ENCODE peak calls at places on chromosome 4, in seven cellular contexts. One of them, this sample, is unnamed.

GRCh38 chr4:26238782-26239647 is 81.8 kb upstream of the RBPJ start:
- DNase-seq in NT2/D1: no peak
- DNase-seq in H54: no peak
- DNase-seq in stimulated activated CD8-positive, alpha-beta memory T cell treated with anti-CD3 and anti-CD28 coated beads, Interleukin-15, amount 100 ng/mL, for 1 hour: no peak
- DNase-seq in activated T-helper 2 cell treated with anti-CD3 and anti-CD28 coated beads, Interferon-gamma antibody, Interleukin-2, Interleukin-4, amounts not matched to agents 10 μg/mL and 5 μg/mL and 100 μg/mL, durations not matched to agents 14 hours and 24 hours and 36 hours: no peak
- DNase-seq in AG09319: peak
- DNase-seq in cerebellar cortex: peak
- DNase-seq in this sample: peak

GRCh38 chr4:41454393-41454792 is 83.6 kb upstream of the LIMCH1 start:
- DNase-seq in cerebellar cortex: no peak
- DNase-seq in H54: no peak
- DNase-seq in activated T-helper 2 cell treated with anti-CD3 and anti-CD28 coated beads, Interferon-gamma antibody, Interleukin-2, Interleukin-4, amounts not matched to agents 10 μg/mL and 5 μg/mL and 100 μg/mL, durations not matched to agents 14 hours and 24 hours and 36 hours: no peak
- DNase-seq in stimulated activated CD8-positive, alpha-beta memory T cell treated with anti-CD3 and anti-CD28 coated beads, Interleukin-15, amount 100 ng/mL, for 1 hour: no peak
- DNase-seq in NT2/D1: no peak
- DNase-seq in AG09319: no peak
- DNase-seq in this sample: peak

GRCh38 chr4:165199722-165200121 is 7.6 kb upstream of the KLHL2 start:
- DNase-seq in stimulated activated CD8-positive, alpha-beta memory T cell treated with anti-CD3 and anti-CD28 coated beads, Interleukin-15, amount 100 ng/mL, for 1 hour: no peak
- DNase-seq in NT2/D1: no peak
- DNase-seq in H54: no peak
- DNase-seq in cerebellar cortex: no peak
- DNase-seq in AG09319: no peak
- DNase-seq in activated T-helper 2 cell treated with anti-CD3 and anti-CD28 coated beads, Interferon-gamma antibody, Interleukin-2, Interleukin-4, amounts not matched to agents 10 μg/mL and 5 μg/mL and 100 μg/mL, durations not matched to agents 14 hours and 24 hours and 36 hours: no peak
- DNase-seq in this sample: no peak

GRCh38 chr4:82562553-82562854 is 716 bp upstream of the TMEM150C start:
- DNase-seq in NT2/D1: no peak
- DNase-seq in AG09319: no peak
- DNase-seq in stimulated activated CD8-positive, alpha-beta memory T cell treated with anti-CD3 and anti-CD28 coated beads, Interleukin-15, amount 100 ng/mL, for 1 hour: no peak
- DNase-seq in activated T-helper 2 cell treated with anti-CD3 and anti-CD28 coated beads, Interferon-gamma antibody, Interleukin-2, Interleukin-4, amounts not matched to agents 10 μg/mL and 5 μg/mL and 100 μg/mL, durations not matched to agents 14 hours and 24 hours and 36 hours: no peak
- DNase-seq in cerebellar cortex: no peak
- DNase-seq in H54: no peak
- DNase-seq in this sample: peak

GRCh38 chr4:168840386-168840763 is 169.7 kb downstream of the CBR4 start:
- DNase-seq in cerebellar cortex: no peak
- DNase-seq in AG09319: no peak
- DNase-seq in stimulated activated CD8-positive, alpha-beta memory T cell treated with anti-CD3 and anti-CD28 coated beads, Interleukin-15, amount 100 ng/mL, for 1 hour: no peak
- DNase-seq in H54: no peak
- DNase-seq in activated T-helper 2 cell treated with anti-CD3 and anti-CD28 coated beads, Interferon-gamma antibody, Interleukin-2, Interleukin-4, amounts not matched to agents 10 μg/mL and 5 μg/mL and 100 μg/mL, durations not matched to agents 14 hours and 24 hours and 36 hours: no peak
- DNase-seq in NT2/D1: no peak
- DNase-seq in this sample: no peak

GRCh38 chr4:188289531-188289930 is 150.3 kb downstream of the TRIML1 start:
- DNase-seq in NT2/D1: no peak
- DNase-seq in AG09319: no peak
- DNase-seq in activated T-helper 2 cell treated with anti-CD3 and anti-CD28 coated beads, Interferon-gamma antibody, Interleukin-2, Interleukin-4, amounts not matched to agents 10 μg/mL and 5 μg/mL and 100 μg/mL, durations not matched to agents 14 hours and 24 hours and 36 hours: no peak
- DNase-seq in cerebellar cortex: no peak
- DNase-seq in H54: no peak
- DNase-seq in stimulated activated CD8-positive, alpha-beta memory T cell treated with anti-CD3 and anti-CD28 coated beads, Interleukin-15, amount 100 ng/mL, for 1 hour: no peak
- DNase-seq in this sample: no peak

GRCh38 chr4:4613126-4613465 is 71.2 kb upstream of the STX18 start:
- DNase-seq in NT2/D1: no peak
- DNase-seq in activated T-helper 2 cell treated with anti-CD3 and anti-CD28 coated beads, Interferon-gamma antibody, Interleukin-2, Interleukin-4, amounts not matched to agents 10 μg/mL and 5 μg/mL and 100 μg/mL, durations not matched to agents 14 hours and 24 hours and 36 hours: no peak
- DNase-seq in AG09319: peak
- DNase-seq in H54: no peak
- DNase-seq in cerebellar cortex: no peak
- DNase-seq in stimulated activated CD8-positive, alpha-beta memory T cell treated with anti-CD3 and anti-CD28 coated beads, Interleukin-15, amount 100 ng/mL, for 1 hour: no peak
- DNase-seq in this sample: no peak

GRCh38 chr4:15396157-15396800 is 31.6 kb upstream of the C1QTNF7 start:
- DNase-seq in cerebellar cortex: peak
- DNase-seq in stimulated activated CD8-positive, alpha-beta memory T cell treated with anti-CD3 and anti-CD28 coated beads, Interleukin-15, amount 100 ng/mL, for 1 hour: peak
- DNase-seq in H54: peak
- DNase-seq in activated T-helper 2 cell treated with anti-CD3 and anti-CD28 coated beads, Interferon-gamma antibody, Interleukin-2, Interleukin-4, amounts not matched to agents 10 μg/mL and 5 μg/mL and 100 μg/mL, durations not matched to agents 14 hours and 24 hours and 36 hours: peak
- DNase-seq in AG09319: no peak
- DNase-seq in NT2/D1: no peak
- DNase-seq in this sample: peak

GRCh38 chr4:139791681-139792080 is 126.1 kb downstream of the MGST2 start:
- DNase-seq in NT2/D1: no peak
- DNase-seq in H54: no peak
- DNase-seq in cerebellar cortex: peak
- DNase-seq in activated T-helper 2 cell treated with anti-CD3 and anti-CD28 coated beads, Interferon-gamma antibody, Interleukin-2, Interleukin-4, amounts not matched to agents 10 μg/mL and 5 μg/mL and 100 μg/mL, durations not matched to agents 14 hours and 24 hours and 36 hours: no peak
- DNase-seq in AG09319: no peak
- DNase-seq in stimulated activated CD8-positive, alpha-beta memory T cell treated with anti-CD3 and anti-CD28 coated beads, Interleukin-15, amount 100 ng/mL, for 1 hour: no peak
- DNase-seq in this sample: no peak

GRCh38 chr4:142348489-142349076 is 497.5 kb downstream of the INPP4B start:
- DNase-seq in activated T-helper 2 cell treated with anti-CD3 and anti-CD28 coated beads, Interferon-gamma antibody, Interleukin-2, Interleukin-4, amounts not matched to agents 10 μg/mL and 5 μg/mL and 100 μg/mL, durations not matched to agents 14 hours and 24 hours and 36 hours: no peak
- DNase-seq in NT2/D1: no peak
- DNase-seq in cerebellar cortex: no peak
- DNase-seq in H54: no peak
- DNase-seq in stimulated activated CD8-positive, alpha-beta memory T cell treated with anti-CD3 and anti-CD28 coated beads, Interleukin-15, amount 100 ng/mL, for 1 hour: no peak
- DNase-seq in AG09319: no peak
- DNase-seq in this sample: no peak

GRCh38 chr4:105894570-105895323 is 524 bp upstream of the NPNT start:
- DNase-seq in NT2/D1: no peak
- DNase-seq in cerebellar cortex: no peak
- DNase-seq in H54: no peak
- DNase-seq in stimulated activated CD8-positive, alpha-beta memory T cell treated with anti-CD3 and anti-CD28 coated beads, Interleukin-15, amount 100 ng/mL, for 1 hour: no peak
- DNase-seq in AG09319: no peak
- DNase-seq in activated T-helper 2 cell treated with anti-CD3 and anti-CD28 coated beads, Interferon-gamma antibody, Interleukin-2, Interleukin-4, amounts not matched to agents 10 μg/mL and 5 μg/mL and 100 μg/mL, durations not matched to agents 14 hours and 24 hours and 36 hours: no peak
- DNase-seq in this sample: peak

GRCh38 chr4:170025523-170026252 is 507 bp downstream of the MFAP3L start:
- DNase-seq in stimulated activated CD8-positive, alpha-beta memory T cell treated with anti-CD3 and anti-CD28 coated beads, Interleukin-15, amount 100 ng/mL, for 1 hour: no peak
- DNase-seq in cerebellar cortex: peak
- DNase-seq in H54: no peak
- DNase-seq in NT2/D1: no peak
- DNase-seq in AG09319: no peak
- DNase-seq in activated T-helper 2 cell treated with anti-CD3 and anti-CD28 coated beads, Interferon-gamma antibody, Interleukin-2, Interleukin-4, amounts not matched to agents 10 μg/mL and 5 μg/mL and 100 μg/mL, durations not matched to agents 14 hours and 24 hours and 36 hours: no peak
- DNase-seq in this sample: peak

GRCh38 chr4:129362685-129363274 is 266.8 kb downstream of the C4orf33 start:
- DNase-seq in AG09319: peak
- DNase-seq in stimulated activated CD8-positive, alpha-beta memory T cell treated with anti-CD3 and anti-CD28 coated beads, Interleukin-15, amount 100 ng/mL, for 1 hour: no peak
- DNase-seq in NT2/D1: peak
- DNase-seq in activated T-helper 2 cell treated with anti-CD3 and anti-CD28 coated beads, Interferon-gamma antibody, Interleukin-2, Interleukin-4, amounts not matched to agents 10 μg/mL and 5 μg/mL and 100 μg/mL, durations not matched to agents 14 hours and 24 hours and 36 hours: peak
- DNase-seq in cerebellar cortex: peak
- DNase-seq in H54: peak
- DNase-seq in this sample: peak

GRCh38 chr4:10033191-10033881 is 12.0 kb upstream of the SLC2A9 start:
- DNase-seq in activated T-helper 2 cell treated with anti-CD3 and anti-CD28 coated beads, Interferon-gamma antibody, Interleukin-2, Interleukin-4, amounts not matched to agents 10 μg/mL and 5 μg/mL and 100 μg/mL, durations not matched to agents 14 hours and 24 hours and 36 hours: no peak
- DNase-seq in NT2/D1: no peak
- DNase-seq in stimulated activated CD8-positive, alpha-beta memory T cell treated with anti-CD3 and anti-CD28 coated beads, Interleukin-15, amount 100 ng/mL, for 1 hour: no peak
- DNase-seq in H54: no peak
- DNase-seq in AG09319: no peak
- DNase-seq in cerebellar cortex: no peak
- DNase-seq in this sample: no peak

GRCh38 chr4:72208421-72209075 is 176.7 kb downstream of the NPFFR2 start:
- DNase-seq in activated T-helper 2 cell treated with anti-CD3 and anti-CD28 coated beads, Interferon-gamma antibody, Interleukin-2, Interleukin-4, amounts not matched to agents 10 μg/mL and 5 μg/mL and 100 μg/mL, durations not matched to agents 14 hours and 24 hours and 36 hours: no peak
- DNase-seq in stimulated activated CD8-positive, alpha-beta memory T cell treated with anti-CD3 and anti-CD28 coated beads, Interleukin-15, amount 100 ng/mL, for 1 hour: no peak
- DNase-seq in cerebellar cortex: no peak
- DNase-seq in AG09319: no peak
- DNase-seq in H54: no peak
- DNase-seq in NT2/D1: no peak
- DNase-seq in this sample: no peak